ENCODE peak calls at places on chromosomes 11 and 22, in seven cellular contexts. W, T, I, M, S, H and N are unnamed samples.

GRCh38 chr11:75499423-75500305 is 26.1 kb downstream of the GDPD5 start:
- DNase-seq in S (no peak), M (no peak), W (no peak), I (no peak), H (no peak), T (no peak), N (no peak)

GRCh38 chr11:117199061-117199915 is at the start of gene TAGLN:
- DNase-seq in T (no peak), S (no peak), M (no peak), I (peak; percentile 83), W (no peak), H (peak; percentile 21), N (no peak)

GRCh38 chr11:79325851-79326250 is 115.0 kb downstream of the TENM4 start:
- DNase-seq in S (no peak), H (no peak), M (no peak), T (no peak), W (no peak), I (no peak), N (no peak)

GRCh38 chr11:21895686-21896085 is 297.2 kb upstream of the ANO5 start:
- DNase-seq in M (no peak), H (no peak), S (no peak), W (no peak), T (no peak), I (no peak), N (no peak)

GRCh38 chr11:6812391-6813005 is 13.0 kb upstream of the OR6A2 start:
- DNase-seq in M (peak; percentile 72), H (peak; percentile 48), S (peak; percentile 24), T (peak; percentile 11), I (no peak), W (peak; percentile 40), N (peak; percentile 57)

GRCh38 chr11:107741044-107741823 is 29.4 kb upstream of the SLN start:
- DNase-seq in W (peak; percentile 34), S (peak; percentile 17), I (peak; percentile 54), M (peak; percentile 30), H (peak; percentile 21), T (peak; percentile 25), N (peak; percentile 33)

GRCh38 chr11:126113012-126113411 is 50.3 kb upstream of the CDON start:
- DNase-seq in I (no peak), T (no peak), H (no peak), W (no peak), S (no peak), M (no peak), N (no peak)

GRCh38 chr11:32448232-32448631 is 12.9 kb upstream of the WT1 start:
- DNase-seq in H (peak; percentile 31), T (peak; percentile 9), M (peak; percentile 46), W (no peak), S (no peak), I (no peak), N (no peak)

GRCh38 chr11:116257092-116257491 is 515.7 kb downstream of the BUD13 start:
- DNase-seq in S (no peak), I (no peak), T (no peak), W (no peak), H (no peak), M (no peak), N (peak; percentile 33)

GRCh38 chr22:35578836-35579575 is 38.1 kb downstream of the MB start:
- DNase-seq in I (no peak), M (no peak), T (no peak), H (no peak), S (no peak), W (no peak), N (no peak)

GRCh38 chr11:28606930-28607329 is 498.7 kb downstream of the METTL15 start:
- DNase-seq in W (no peak), T (no peak), M (no peak), S (no peak), H (no peak), I (no peak), N (no peak)

GRCh38 chr11:117825538-117826359 is 1.2 kb upstream of the FXYD2 start:
- DNase-seq in I (no peak), H (no peak), W (no peak), T (no peak), M (no peak), S (no peak), N (no peak)

GRCh38 chr11:117855452-117855851 is 21.0 kb downstream of the FXYD6 start:
- DNase-seq in T (no peak), M (no peak), H (no peak), S (no peak), I (no peak), W (no peak), N (no peak)

GRCh38 chr11:83480251-83480650 is 194.1 kb upstream of the CCDC90B start:
- DNase-seq in W (no peak), T (no peak), I (no peak), H (no peak), S (no peak), M (no peak), N (no peak)

GRCh38 chr22:40036591-40037225 is 42.0 kb downstream of the FAM83F start:
- DNase-seq in H (peak; percentile 64), S (peak; percentile 66), W (peak; percentile 54), M (peak; percentile 63), I (peak; percentile 77), T (no peak), N (peak; percentile 70)

GRCh38 chr11:131297441-131297840 is 73.0 kb upstream of the NTM start:
- DNase-seq in T (no peak), I (no peak), H (no peak), M (no peak), W (no peak), S (no peak), N (no peak)

GRCh38 chr11:119421941-119422504 is 949 bp downstream of the THY1 start:
- DNase-seq in I (no peak), T (no peak), S (no peak), M (no peak), H (no peak), W (no peak), N (peak; percentile 79)

GRCh38 chr22:48340727-48341709 is 1486.7 kb downstream of the BRD1 start:
- DNase-seq in W (no peak), H (no peak), M (no peak), I (no peak), T (no peak), S (no peak), N (no peak)

GRCh38 chr22:17102297-17102667 is 17.5 kb downstream of the IL17RA start:
- DNase-seq in W (no peak), H (no peak), M (peak; percentile 44), S (no peak), T (no peak), I (no peak), N (no peak)
- TF ChIP-seq TAF1 in W (no peak), H (no peak), M (no peak), S (no peak), T (no peak), I (no peak), N (no peak)

DNA sequence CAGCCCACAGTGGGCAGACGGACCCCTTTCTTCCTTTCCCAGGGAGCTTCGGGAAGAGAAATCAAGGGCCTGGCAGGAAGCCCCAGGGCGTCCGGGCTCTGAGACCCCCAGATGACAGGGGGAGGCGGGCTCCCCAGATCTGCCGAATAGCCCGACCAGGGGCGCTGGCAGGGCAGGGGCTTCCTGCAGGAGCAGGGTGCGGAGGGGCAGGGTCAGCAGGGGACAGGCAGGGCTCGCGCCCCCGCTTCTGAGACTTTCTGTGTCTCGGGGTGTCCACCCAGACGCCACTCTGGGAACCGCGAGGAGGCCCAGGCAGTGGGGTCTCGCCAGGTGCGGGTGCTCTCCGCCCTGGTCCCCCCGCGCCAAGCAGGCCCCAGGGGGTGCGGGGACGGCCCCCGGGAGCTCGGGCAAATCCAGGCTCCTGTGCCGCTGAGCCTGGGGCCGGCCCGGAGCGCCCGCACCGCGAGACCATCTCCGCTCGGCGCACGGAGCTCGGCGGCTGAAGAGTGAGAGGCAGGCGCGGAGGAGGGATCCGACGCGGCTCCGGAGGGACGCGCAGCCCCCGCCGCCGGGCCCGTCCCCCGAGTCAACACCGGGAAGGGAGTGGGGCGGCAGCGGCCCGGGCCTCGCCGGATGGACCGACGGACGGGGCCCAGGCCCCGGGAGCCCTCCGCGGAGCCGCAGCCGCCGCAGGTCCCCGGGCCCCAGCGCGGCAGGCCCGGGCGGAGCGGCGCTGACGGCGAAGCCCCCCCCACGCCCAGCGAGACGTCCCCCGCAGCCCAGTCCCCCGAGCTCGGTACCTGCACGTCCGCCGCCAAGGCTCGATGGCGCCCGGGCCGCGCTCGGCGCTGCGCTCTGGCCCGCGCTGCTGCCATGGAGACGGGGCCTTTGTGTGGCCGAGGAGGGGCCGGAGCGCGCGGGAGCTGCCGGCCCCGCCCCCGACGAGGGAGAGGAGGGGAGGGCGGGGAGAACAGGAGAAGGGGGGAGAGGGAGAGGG is at the start of gene PLXNB2:
- DNase-seq in S (peak; percentile 86), T (no peak), W (peak; percentile 84), I (peak; percentile 78), M (peak; percentile 83), H (peak; percentile 68), N (peak; percentile 96)
- TF ChIP-seq TAF1 in S (peak; percentile 41), T (no peak), W (peak; percentile 34), I (peak; percentile 66), M (peak; percentile 18), H (no peak), N (peak; percentile 65)

DNA sequence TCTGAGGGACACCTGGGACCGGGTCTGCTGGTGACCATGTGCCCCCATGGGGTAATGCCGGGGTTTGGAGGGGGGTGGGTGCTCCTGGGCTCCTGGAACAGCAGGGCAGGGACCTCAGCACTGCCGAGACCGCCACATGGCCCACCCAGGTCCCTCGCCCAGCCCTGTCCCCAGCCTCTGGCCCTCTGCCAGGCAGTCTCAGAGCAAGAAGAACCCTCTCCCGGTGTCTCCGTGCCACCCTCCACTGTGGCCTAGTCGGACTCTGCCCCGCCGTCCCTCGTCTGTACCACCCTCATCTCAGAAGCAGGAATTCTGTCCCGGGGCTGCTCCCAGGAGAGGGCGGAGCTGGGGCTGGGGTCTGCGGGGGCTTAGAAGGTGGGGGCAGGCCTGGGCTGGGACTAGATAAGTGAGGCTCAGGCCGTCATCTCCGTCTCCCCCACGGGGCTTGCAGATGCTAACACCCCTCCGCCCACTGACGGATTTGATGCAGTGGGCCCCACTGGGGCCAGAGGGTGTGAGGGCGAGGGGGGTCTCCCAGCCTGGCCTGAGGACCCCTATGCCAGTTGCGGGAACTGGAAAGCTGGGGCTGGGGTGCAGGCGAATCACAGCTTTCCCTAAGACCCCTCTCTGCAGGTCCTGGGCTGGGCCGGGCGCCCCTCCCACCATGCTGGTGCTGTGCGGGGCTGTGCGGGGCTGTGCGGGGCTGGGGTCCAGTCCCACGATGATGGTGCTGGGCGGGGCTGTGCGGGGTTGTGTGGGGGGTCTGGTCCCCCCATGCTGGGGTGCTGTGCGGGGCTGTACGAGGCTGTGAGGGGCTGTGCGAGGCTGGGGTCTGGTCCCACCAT is 1.1 kb downstream of the MUC5AC start:
- DNase-seq in S (no peak), H (no peak), I (no peak), W (peak; percentile 16), T (no peak), M (no peak), N (peak; percentile 47)
- TF ChIP-seq TAF1 in S (no peak), H (no peak), I (no peak), W (no peak), T (no peak), M (no peak), N (no peak)

DNA sequence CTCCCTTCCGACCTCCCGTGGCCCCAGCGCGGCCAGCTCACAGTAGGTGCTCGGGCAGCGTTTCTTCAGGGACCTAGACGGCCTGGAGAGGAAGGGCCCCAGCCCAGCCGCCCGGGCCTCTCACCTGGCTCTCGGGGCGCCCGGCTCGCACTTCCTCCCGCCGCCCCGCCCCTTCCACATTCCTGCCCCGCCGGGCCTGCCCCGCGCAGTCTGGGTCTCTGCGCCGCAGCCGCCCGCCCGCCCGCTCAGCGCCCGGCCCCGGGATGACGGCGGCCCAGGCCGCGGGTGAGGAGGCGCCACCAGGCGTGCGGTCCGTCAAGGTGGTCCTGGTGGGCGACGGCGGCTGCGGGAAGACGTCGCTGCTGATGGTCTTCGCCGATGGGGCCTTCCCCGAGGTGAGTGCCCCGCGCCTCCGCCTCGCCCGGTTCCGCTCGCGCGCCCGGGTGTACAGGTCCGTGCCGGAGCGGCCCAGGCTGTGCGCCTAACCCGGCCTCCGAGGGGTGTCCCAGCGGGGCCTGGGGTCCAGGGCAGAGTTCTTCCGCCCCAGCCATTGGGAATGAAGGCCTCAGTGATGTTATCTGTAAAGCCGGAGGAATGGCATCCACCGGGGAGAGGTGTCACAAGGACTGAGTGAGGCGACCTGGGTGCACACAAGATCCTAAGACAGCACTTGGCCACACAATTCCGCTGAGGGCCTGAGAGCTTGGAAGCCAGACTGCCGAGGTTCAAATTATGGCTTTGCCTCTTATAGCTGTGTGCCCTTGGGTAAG is at the start of gene RHOD:
- DNase-seq in H (no peak), W (peak; percentile 56), S (peak; percentile 64), T (no peak), I (peak; percentile 86), M (no peak), N (no peak)
- TF ChIP-seq TAF1 in H (no peak), W (no peak), S (no peak), T (no peak), I (no peak), M (no peak), N (no peak)